ENCODE peak calls at places on chromosomes 6 and 20, in five cellular contexts. L is stimulated activated naive CD4-positive, alpha-beta T cell; H is T-helper 2 cell; F is T47D; U is GM12865. Q is an unnamed sample.

GRCh38 chr6:135972586-135972985 is 121.1 kb downstream of the PDE7B start:
- DNase-seq in L (no peak), F (no peak), U (no peak), H (no peak), Q (no peak)

GRCh38 chr6:123808556-123808955 is 4.9 kb downstream of the NKAIN2 start:
- DNase-seq in U (no peak), L (no peak), H (no peak), F (no peak), Q (no peak)

GRCh38 chr6:31187780-31188194 is 17.3 kb upstream of the POU5F1 start:
- DNase-seq in L (no peak), H (no peak), F (no peak), U (no peak), Q (no peak)

GRCh38 chr20:47489448-47489872 is 12.2 kb upstream of the NCOA3 start:
- DNase-seq in F (no peak), U (peak), L (peak), H (peak), Q (no peak)

GRCh38 chr6:15911753-15912504 is 217.0 kb upstream of the MYLIP start:
- DNase-seq in H (no peak), U (no peak), L (no peak), F (no peak), Q (no peak)

GRCh38 chr6:139977887-139978332 is 603.5 kb upstream of the CITED2 start:
- DNase-seq in F (peak), H (no peak), L (no peak), U (no peak), Q (no peak)

GRCh38 chr20:45067558-45067957 is 33.4 kb downstream of the KCNS1 start:
- DNase-seq in L (no peak), U (no peak), H (no peak), F (no peak), Q (no peak)

GRCh38 chr20:48051810-48052491 is 266.7 kb upstream of the SULF2 start:
- DNase-seq in H (no peak), U (no peak), L (no peak), F (no peak), Q (no peak)

GRCh38 chr20:36802326-36803223 is 29.0 kb upstream of the DSN1 start:
- DNase-seq in L (no peak), U (no peak), F (no peak), H (no peak), Q (no peak)

GRCh38 chr6:42349753-42350573 is 101.8 kb downstream of the TRERF1 start:
- DNase-seq in L (no peak), U (no peak), H (no peak), F (no peak), Q (no peak)

GRCh38 chr6:2369606-2370005 is 124.2 kb upstream of the GMDS start:
- DNase-seq in F (no peak), H (no peak), L (no peak), U (no peak), Q (no peak)

GRCh38 chr6:168607272-168608112 is 166.5 kb downstream of the SMOC2 start:
- DNase-seq in H (no peak), F (no peak), U (no peak), L (no peak), Q (no peak)

GRCh38 chr20:507933-508332 is 35.7 kb downstream of the CSNK2A1 start:
- DNase-seq in H (no peak), F (peak), U (no peak), L (no peak), Q (no peak)

GRCh38 chr6:162092816-162093502 is 634.6 kb downstream of the PRKN start:
- DNase-seq in U (no peak), L (no peak), H (no peak), F (no peak), Q (no peak)

GRCh38 chr6:46733410-46733809 is 1.8 kb downstream of the PLA2G7 start:
- DNase-seq in U (no peak), H (no peak), F (peak), L (no peak), Q (no peak)

GRCh38 chr6:122781716-122782115 is 2.2 kb downstream of the FABP7 start:
- DNase-seq in U (no peak), F (no peak), L (no peak), H (no peak), Q (no peak)

GRCh38 chr6:35070111-35070510 is 71.0 kb downstream of the TCP11 start:
- DNase-seq in H (no peak), L (no peak), F (no peak), U (no peak), Q (no peak)

GRCh38 chr6:54366647-54367327 is 58.5 kb downstream of the TINAG start:
- DNase-seq in F (peak), H (no peak), L (no peak), U (no peak), Q (no peak)

GRCh38 chr6:54846243-54846856 is at the start of gene FAM83B:
- DNase-seq in F (peak), L (no peak), H (no peak), U (no peak), Q (no peak)

GRCh38 chr6:52491203-52492069 is 71.3 kb downstream of the EFHC1 start:
- DNase-seq in U (peak), F (no peak), H (no peak), L (no peak), Q (no peak)

GRCh38 chr6:129605962-129606361 is 104.0 kb downstream of the ARHGAP18 start:
- DNase-seq in U (no peak), F (no peak), H (no peak), L (no peak), Q (no peak)

GRCh38 chr6:37549186-37549957 is 49.7 kb upstream of the CCDC167 start:
- DNase-seq in F (no peak), U (no peak), H (no peak), L (no peak), Q (no peak)

GRCh38 chr6:6841571-6841970 is 253.1 kb downstream of the LY86 start:
- DNase-seq in F (peak), U (no peak), H (no peak), L (no peak), Q (no peak)

GRCh38 chr6:131731224-131731623 is 20.4 kb upstream of the CTAGE9 start:
- DNase-seq in F (no peak), U (no peak), H (no peak), L (no peak), Q (no peak)

GRCh38 chr6:142387997-142388815 is 86.4 kb downstream of the ADGRG6 start:
- DNase-seq in H (no peak), U (peak), L (peak), F (peak), Q (no peak)

GRCh38 chr20:25021336-25021735 is 28.8 kb upstream of the APMAP start:
- DNase-seq in U (no peak), H (no peak), L (no peak), F (no peak), Q (no peak)

GRCh38 chr6:19749722-19750121 is 87.4 kb upstream of the ID4 start:
- DNase-seq in L (no peak), F (no peak), H (no peak), U (no peak), Q (no peak)

GRCh38 chr20:38308047-38308438 is 4.1 kb downstream of the BPI start:
- DNase-seq in L (no peak), U (no peak), F (peak), H (no peak), Q (no peak)

Q was measured in NCI-H2227 treated with DMSO at 0.1 percent for 48 hours.